ENCODE peak calls at places on chromosomes 3 and 15, in nine cellular contexts. R is naive thymus-derived CD4-positive, alpha-beta T cell; U is cerebellar cortex; S is omental fat pad; J is NAMALWA; X is heart right ventricle; G is astrocyte of the cerebellum; K is Daoy; I is stimulated activated CD4-positive, alpha-beta T cell treated with anti-CD3 and anti-CD28 coated beads, Interleukin-1b, Interleukin-23, amount 100 ng/mL, for 24 hours. B is an unnamed sample.

GRCh38 chr3:187763850-187764648 is 18.8 kb upstream of the BCL6 start:
- DNase-seq in R (no peak), U (peak), S (no peak), J (no peak), X (no peak), G (no peak), K (no peak), I (no peak), B (no peak)

GRCh38 chr3:197420566-197420965 is 122.2 kb upstream of the DLG1 start:
- DNase-seq in R (no peak), U (no peak), S (no peak), J (no peak), X (no peak), G (no peak), K (no peak), I (no peak), B (no peak)

GRCh38 chr3:143654906-143655305 is 193.4 kb downstream of the SLC9A9 start:
- DNase-seq in R (no peak), U (no peak), S (no peak), J (no peak), X (no peak), G (no peak), K (peak), I (no peak), B (no peak)

GRCh38 chr3:184155644-184156521 is 706 bp downstream of the DVL3 start:
- DNase-seq in R (peak), U (no peak), S (no peak), J (peak), X (peak), G (no peak), K (peak), I (peak), B (no peak)

GRCh38 chr3:72247645-72248388 is 462.9 kb upstream of the PROK2 start:
- DNase-seq in R (no peak), U (peak), S (no peak), J (no peak), X (peak), G (no peak), K (no peak), I (no peak), B (no peak)

GRCh38 chr15:100111103-100112060 is 230.4 kb downstream of the ADAMTS17 start:
- DNase-seq in R (no peak), U (no peak), S (no peak), J (peak), X (peak), G (no peak), K (peak), I (no peak), B (peak)

GRCh38 chr3:185699927-185700326 is 113.8 kb downstream of the SENP2 start:
- DNase-seq in R (no peak), U (peak), S (no peak), J (no peak), X (no peak), G (no peak), K (no peak), I (no peak), B (no peak)

GRCh38 chr15:85312486-85312885 is 67.9 kb upstream of the AKAP13 start:
- DNase-seq in R (no peak), U (peak), S (no peak), J (peak), X (no peak), G (no peak), K (peak), I (no peak), B (peak)

GRCh38 chr15:88776646-88777045 is 26.6 kb upstream of the ACAN start:
- DNase-seq in R (no peak), U (no peak), S (no peak), J (no peak), X (no peak), G (no peak), K (no peak), I (no peak), B (no peak)

B was measured in MV-4-11.